ENCODE peak calls at places on chromosomes 6 and 20, in seven cellular contexts. One of them, this sample, is unnamed.

GRCh38 chr6:52263709-52264320 is 19.5 kb upstream of the IL17F start:
- DNase-seq in transverse colon: peak; percentile 58
- DNase-seq in NCI-H2171: no peak
- DNase-seq in activated CD4-positive, alpha-beta T cell treated with anti-CD3 and anti-CD28 coated beads, Interleukin-2, amount 50 U/mL, for 48 hours: peak; percentile 72
- DNase-seq in adrenal gland: peak; percentile 49
- DNase-seq in activated T-cell treated with anti-CD3 and anti-CD28 coated beads for 24 hours: peak; percentile 65
- DNase-seq in GM04504: peak; percentile 33
- DNase-seq in this sample: no peak

GRCh38 chr6:11085758-11086435 is 7.7 kb upstream of the SMIM13 start:
- DNase-seq in transverse colon: no peak
- DNase-seq in NCI-H2171: no peak
- DNase-seq in activated CD4-positive, alpha-beta T cell treated with anti-CD3 and anti-CD28 coated beads, Interleukin-2, amount 50 U/mL, for 48 hours: no peak
- DNase-seq in adrenal gland: no peak
- DNase-seq in activated T-cell treated with anti-CD3 and anti-CD28 coated beads for 24 hours: no peak
- DNase-seq in GM04504: no peak
- DNase-seq in this sample: no peak

GRCh38 chr6:110315856-110316398 is 42.2 kb downstream of the METTL24 start:
- DNase-seq in transverse colon: no peak
- DNase-seq in NCI-H2171: no peak
- DNase-seq in activated CD4-positive, alpha-beta T cell treated with anti-CD3 and anti-CD28 coated beads, Interleukin-2, amount 50 U/mL, for 48 hours: no peak
- DNase-seq in adrenal gland: no peak
- DNase-seq in activated T-cell treated with anti-CD3 and anti-CD28 coated beads for 24 hours: no peak
- DNase-seq in GM04504: no peak
- DNase-seq in this sample: no peak

GRCh38 chr6:137736919-137737318 is 130.1 kb upstream of the TNFAIP3 start:
- DNase-seq in transverse colon: no peak
- DNase-seq in NCI-H2171: no peak
- DNase-seq in activated CD4-positive, alpha-beta T cell treated with anti-CD3 and anti-CD28 coated beads, Interleukin-2, amount 50 U/mL, for 48 hours: no peak
- DNase-seq in adrenal gland: no peak
- DNase-seq in activated T-cell treated with anti-CD3 and anti-CD28 coated beads for 24 hours: no peak
- DNase-seq in GM04504: no peak
- DNase-seq in this sample: no peak

GRCh38 chr6:26411751-26412150 is 9.7 kb downstream of the BTN3A1 start:
- DNase-seq in transverse colon: no peak
- DNase-seq in NCI-H2171: no peak
- DNase-seq in activated CD4-positive, alpha-beta T cell treated with anti-CD3 and anti-CD28 coated beads, Interleukin-2, amount 50 U/mL, for 48 hours: no peak
- DNase-seq in adrenal gland: no peak
- DNase-seq in activated T-cell treated with anti-CD3 and anti-CD28 coated beads for 24 hours: no peak
- DNase-seq in GM04504: no peak
- DNase-seq in this sample: no peak

GRCh38 chr20:40883097-40883496 is 145.5 kb upstream of the TOP1 start:
- DNase-seq in transverse colon: no peak
- DNase-seq in NCI-H2171: no peak
- DNase-seq in activated CD4-positive, alpha-beta T cell treated with anti-CD3 and anti-CD28 coated beads, Interleukin-2, amount 50 U/mL, for 48 hours: no peak
- DNase-seq in adrenal gland: peak; percentile 31
- DNase-seq in activated T-cell treated with anti-CD3 and anti-CD28 coated beads for 24 hours: no peak
- DNase-seq in GM04504: no peak
- DNase-seq in this sample: no peak

GRCh38 chr20:8535403-8536003 is 403.4 kb downstream of the PLCB1 start:
- DNase-seq in transverse colon: no peak
- DNase-seq in NCI-H2171: peak; percentile 9
- DNase-seq in activated CD4-positive, alpha-beta T cell treated with anti-CD3 and anti-CD28 coated beads, Interleukin-2, amount 50 U/mL, for 48 hours: no peak
- DNase-seq in adrenal gland: no peak
- DNase-seq in activated T-cell treated with anti-CD3 and anti-CD28 coated beads for 24 hours: no peak
- DNase-seq in GM04504: no peak
- DNase-seq in this sample: no peak

GRCh38 chr6:111798281-111798725 is 74.9 kb downstream of the FYN start:
- DNase-seq in transverse colon: no peak
- DNase-seq in NCI-H2171: no peak
- DNase-seq in activated CD4-positive, alpha-beta T cell treated with anti-CD3 and anti-CD28 coated beads, Interleukin-2, amount 50 U/mL, for 48 hours: no peak
- DNase-seq in adrenal gland: no peak
- DNase-seq in activated T-cell treated with anti-CD3 and anti-CD28 coated beads for 24 hours: no peak
- DNase-seq in GM04504: no peak
- DNase-seq in this sample: no peak

GRCh38 chr6:56372621-56373020 is 125.2 kb upstream of the COL21A1 start:
- DNase-seq in transverse colon: no peak
- DNase-seq in NCI-H2171: no peak
- DNase-seq in activated CD4-positive, alpha-beta T cell treated with anti-CD3 and anti-CD28 coated beads, Interleukin-2, amount 50 U/mL, for 48 hours: no peak
- DNase-seq in adrenal gland: no peak
- DNase-seq in activated T-cell treated with anti-CD3 and anti-CD28 coated beads for 24 hours: no peak
- DNase-seq in GM04504: no peak
- DNase-seq in this sample: no peak

GRCh38 chr6:89409461-89410035 is 2.5 kb downstream of the RRAGD start:
- DNase-seq in transverse colon: no peak
- DNase-seq in NCI-H2171: no peak
- DNase-seq in activated CD4-positive, alpha-beta T cell treated with anti-CD3 and anti-CD28 coated beads, Interleukin-2, amount 50 U/mL, for 48 hours: no peak
- DNase-seq in adrenal gland: no peak
- DNase-seq in activated T-cell treated with anti-CD3 and anti-CD28 coated beads for 24 hours: no peak
- DNase-seq in GM04504: no peak
- DNase-seq in this sample: no peak

GRCh38 chr6:82870582-82871172 is 195.0 kb downstream of the UBE3D start:
- DNase-seq in transverse colon: no peak
- DNase-seq in NCI-H2171: no peak
- DNase-seq in activated CD4-positive, alpha-beta T cell treated with anti-CD3 and anti-CD28 coated beads, Interleukin-2, amount 50 U/mL, for 48 hours: no peak
- DNase-seq in adrenal gland: no peak
- DNase-seq in activated T-cell treated with anti-CD3 and anti-CD28 coated beads for 24 hours: no peak
- DNase-seq in GM04504: no peak
- DNase-seq in this sample: no peak

GRCh38 chr20:36802326-36803223 is 29.0 kb upstream of the DSN1 start:
- DNase-seq in transverse colon: no peak
- DNase-seq in NCI-H2171: no peak
- DNase-seq in activated CD4-positive, alpha-beta T cell treated with anti-CD3 and anti-CD28 coated beads, Interleukin-2, amount 50 U/mL, for 48 hours: no peak
- DNase-seq in adrenal gland: no peak
- DNase-seq in activated T-cell treated with anti-CD3 and anti-CD28 coated beads for 24 hours: no peak
- DNase-seq in GM04504: peak; percentile 19
- DNase-seq in this sample: no peak

GRCh38 chr6:165013701-165014100 is 295.7 kb downstream of the C6orf118 start:
- DNase-seq in transverse colon: no peak
- DNase-seq in NCI-H2171: no peak
- DNase-seq in activated CD4-positive, alpha-beta T cell treated with anti-CD3 and anti-CD28 coated beads, Interleukin-2, amount 50 U/mL, for 48 hours: no peak
- DNase-seq in adrenal gland: no peak
- DNase-seq in activated T-cell treated with anti-CD3 and anti-CD28 coated beads for 24 hours: no peak
- DNase-seq in GM04504: no peak
- DNase-seq in this sample: no peak

GRCh38 chr6:22042713-22043112 is 254.1 kb downstream of the PRL start:
- DNase-seq in transverse colon: no peak
- DNase-seq in NCI-H2171: no peak
- DNase-seq in activated CD4-positive, alpha-beta T cell treated with anti-CD3 and anti-CD28 coated beads, Interleukin-2, amount 50 U/mL, for 48 hours: no peak
- DNase-seq in adrenal gland: no peak
- DNase-seq in activated T-cell treated with anti-CD3 and anti-CD28 coated beads for 24 hours: no peak
- DNase-seq in GM04504: no peak
- DNase-seq in this sample: no peak

This sample was measured in GM12864.